ENCODE peak calls at places on chromosomes 2 and 18, in six cellular contexts. C is neural progenitor cell, V is type B pancreatic cell, A is epithelial cell of esophagus, H is cardiac muscle cell, M is AG09309. O is an unnamed sample.

GRCh38 chr2:150125708-150126107 is 361.8 kb downstream of the RND3 start:
- DNase-seq in C (peak; percentile 35), V (no peak), A (peak; percentile 55), H (peak; percentile 65), M (peak; percentile 80), O (no peak)

GRCh38 chr2:4979127-4979526 is 713.1 kb upstream of the SOX11 start:
- DNase-seq in C (peak; percentile 63), V (no peak), A (no peak), H (no peak), M (no peak), O (no peak)

GRCh38 chr2:228224410-228224809 is 42.9 kb upstream of the SPHKAP start:
- DNase-seq in C (no peak), V (no peak), A (peak; percentile 39), H (no peak), M (no peak), O (no peak)

GRCh38 chr18:59345556-59345955 is 13.5 kb downstream of the LMAN1 start:
- DNase-seq in C (no peak), V (no peak), A (no peak), H (no peak), M (no peak), O (no peak)

GRCh38 chr2:110106642-110107041 is 9.0 kb downstream of the MALL start:
- DNase-seq in C (no peak), V (no peak), A (peak; percentile 63), H (peak; percentile 82), M (peak; percentile 95), O (no peak)

GRCh38 chr18:60413944-60414547 is 41.5 kb upstream of the MC4R start:
- DNase-seq in C (peak; percentile 41), V (no peak), A (peak; percentile 46), H (peak; percentile 12), M (no peak), O (no peak)

GRCh38 chr2:84923009-84923408 is 17.6 kb downstream of the TMSB10 start:
- DNase-seq in C (no peak), V (no peak), A (no peak), H (no peak), M (no peak), O (no peak)

GRCh38 chr2:238502088-238502810 is 75.5 kb downstream of the ASB1 start:
- DNase-seq in C (no peak), V (peak; percentile 25), A (no peak), H (no peak), M (no peak), O (no peak)

GRCh38 chr18:47120428-47120827 is 29.9 kb downstream of the HDHD2 start:
- DNase-seq in C (no peak), V (no peak), A (no peak), H (peak; percentile 45), M (no peak), O (no peak)

GRCh38 chr2:239947361-239948045 is 77.6 kb downstream of the NDUFA10 start:
- DNase-seq in C (peak; percentile 35), V (peak; percentile 56), A (no peak), H (no peak), M (no peak), O (peak; percentile 12)

GRCh38 chr2:71788186-71788525 is 334.8 kb downstream of the DYSF start:
- DNase-seq in C (no peak), V (peak; percentile 64), A (no peak), H (peak; percentile 38), M (no peak), O (no peak)

GRCh38 chr2:74391209-74391579 is 11.1 kb upstream of the DCTN1 start:
- DNase-seq in C (no peak), V (no peak), A (peak; percentile 15), H (peak; percentile 25), M (no peak), O (no peak)

GRCh38 chr2:25420820-25421237 is 79.1 kb upstream of the DNMT3A start:
- DNase-seq in C (no peak), V (no peak), A (no peak), H (no peak), M (no peak), O (no peak)

GRCh38 chr2:151914989-151915628 is 86.9 kb upstream of the ARL5A start:
- DNase-seq in C (no peak), V (no peak), A (no peak), H (no peak), M (no peak), O (no peak)

GRCh38 chr2:236531205-236531604 is 38.4 kb upstream of the ACKR3 start:
- DNase-seq in C (no peak), V (no peak), A (no peak), H (no peak), M (no peak), O (no peak)

GRCh38 chr2:190517468-190517867 is 17.1 kb downstream of the NEMP2 start:
- DNase-seq in C (no peak), V (no peak), A (no peak), H (no peak), M (no peak), O (no peak)

GRCh38 chr18:3885209-3885792 is 435.3 kb downstream of the TGIF1 start:
- DNase-seq in C (peak; percentile 35), V (no peak), A (no peak), H (no peak), M (no peak), O (no peak)
- TF ChIP-seq CTCF in C (peak; percentile 54), V (peak; percentile 71), A (no peak), H (peak; percentile 22), M (peak; percentile 14), O (no peak)

GRCh38 chr2:100484390-100484789 is 14.1 kb downstream of the NMS start:
- DNase-seq in C (no peak), V (no peak), A (no peak), H (no peak), M (no peak), O (no peak)

GRCh38 chr2:100483892-100484291 is 13.6 kb downstream of the NMS start:
- DNase-seq in C (no peak), V (no peak), A (no peak), H (no peak), M (no peak), O (no peak)

DNA sequence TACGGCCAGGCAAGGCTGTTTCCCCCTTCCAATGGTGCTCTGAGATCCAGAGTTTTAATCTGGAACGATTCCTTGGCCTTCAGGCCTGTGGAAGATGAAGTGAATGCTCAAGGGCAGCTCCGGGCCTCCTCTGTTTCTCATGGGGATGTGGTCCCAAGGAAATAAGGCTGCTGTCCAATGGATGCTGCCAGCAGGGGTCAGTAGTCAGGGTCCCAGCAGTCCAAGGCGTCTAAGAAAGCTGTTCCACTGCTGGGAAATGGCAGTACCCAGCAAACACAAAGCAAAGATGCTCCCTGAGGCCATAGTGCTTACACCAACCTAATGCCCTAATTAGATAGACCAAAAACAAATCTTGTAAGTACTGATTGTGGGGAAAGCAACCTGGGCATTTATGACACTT is 12.5 kb downstream of the NMS start:
- DNase-seq in C (peak; percentile 8), V (no peak), A (no peak), H (peak; percentile 2), M (no peak), O (no peak)
- TF ChIP-seq CTCF in C (peak; percentile 35), V (peak; percentile 35), A (no peak), H (peak; percentile 9), M (peak; percentile 22), O (no peak)

DNA sequence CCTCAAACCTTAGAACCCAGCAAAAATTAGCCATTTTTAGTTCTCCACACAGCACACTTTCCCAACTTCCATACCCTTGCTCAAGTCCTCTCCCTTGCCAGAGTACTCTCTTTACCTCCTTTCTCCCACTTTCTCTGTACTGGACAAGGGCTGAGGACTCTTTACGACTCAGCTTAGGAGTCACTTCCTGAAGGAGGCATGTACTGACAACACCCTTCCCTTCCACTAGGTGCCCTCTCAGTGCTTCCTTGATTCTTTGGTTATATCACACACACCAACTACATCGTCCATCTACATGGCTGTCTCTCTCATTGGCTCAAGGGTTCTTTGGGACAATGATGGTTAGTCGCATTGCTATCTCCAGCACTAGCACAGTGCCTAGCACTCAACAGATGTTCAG is 5.2 kb upstream of the C18orf63 start:
- DNase-seq in C (no peak), V (no peak), A (peak; percentile 80), H (peak; percentile 56), M (no peak), O (no peak)
- TF ChIP-seq CTCF in C (peak; percentile 31), V (peak; percentile 34), A (peak; percentile 83), H (peak; percentile 55), M (peak; percentile 64), O (no peak)

DNA sequence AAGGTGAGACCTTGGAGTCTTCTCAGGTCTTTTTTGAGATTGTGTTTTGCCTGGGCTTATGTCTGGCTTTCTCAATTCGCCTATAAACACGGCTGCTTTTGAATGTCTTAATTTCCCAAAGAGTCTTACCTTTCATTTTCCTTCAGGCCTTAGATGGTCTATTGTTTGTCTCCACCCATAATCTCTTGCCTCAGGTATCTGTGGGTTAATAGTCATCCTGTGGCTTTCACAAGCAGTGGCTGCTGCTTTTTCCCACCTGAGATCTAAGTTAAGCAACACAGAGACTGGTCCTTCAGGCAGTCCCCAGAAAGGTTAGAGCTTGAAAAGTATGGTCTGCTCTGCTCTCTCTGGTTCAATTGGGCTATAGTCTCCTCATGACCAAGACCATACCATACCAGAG is 275.3 kb downstream of the INSIG2 start:
- DNase-seq in C (no peak), V (no peak), A (peak; percentile 70), H (no peak), M (no peak), O (no peak)
- TF ChIP-seq CTCF in C (no peak), V (no peak), A (no peak), H (no peak), M (no peak), O (no peak)

O was measured in omental fat pad.